ENCODE peak calls at places on chromosomes 1 and 21, in nine cellular contexts. One of them, this sample, is unnamed.

GRCh38 chr1:99131541-99131940 is 126.9 kb upstream of the PLPPR5 start:
- DNase-seq in H7: no peak
- DNase-seq in sigmoid colon: no peak
- DNase-seq in adrenal gland: no peak
- DNase-seq in fibroblast of pulmonary artery: no peak
- DNase-seq in ovary: no peak
- DNase-seq in lung: no peak
- DNase-seq in neural progenitor cell: no peak
- DNase-seq in stomach: no peak
- DNase-seq in this sample: no peak

GRCh38 chr1:40837601-40838000 is 24.6 kb downstream of the CITED4 start:
- DNase-seq in H7: no peak
- DNase-seq in sigmoid colon: no peak
- DNase-seq in adrenal gland: no peak
- DNase-seq in fibroblast of pulmonary artery: no peak
- DNase-seq in ovary: no peak
- DNase-seq in lung: no peak
- DNase-seq in neural progenitor cell: no peak
- DNase-seq in stomach: no peak
- DNase-seq in this sample: no peak

GRCh38 chr1:28580706-28581530 is 11.1 kb upstream of the RAB42 start:
- DNase-seq in H7: no peak
- DNase-seq in sigmoid colon: no peak
- DNase-seq in adrenal gland: peak
- DNase-seq in fibroblast of pulmonary artery: peak
- DNase-seq in ovary: no peak
- DNase-seq in lung: peak
- DNase-seq in neural progenitor cell: peak
- DNase-seq in stomach: peak
- DNase-seq in this sample: peak

GRCh38 chr1:198833706-198834497 is 195.1 kb downstream of the PTPRC start:
- DNase-seq in H7: no peak
- DNase-seq in sigmoid colon: no peak
- DNase-seq in adrenal gland: no peak
- DNase-seq in fibroblast of pulmonary artery: no peak
- DNase-seq in ovary: no peak
- DNase-seq in lung: no peak
- DNase-seq in neural progenitor cell: no peak
- DNase-seq in stomach: no peak
- DNase-seq in this sample: no peak

GRCh38 chr1:37238376-37239224 is 204.3 kb upstream of the GRIK3 start:
- DNase-seq in H7: no peak
- DNase-seq in sigmoid colon: no peak
- DNase-seq in adrenal gland: no peak
- DNase-seq in fibroblast of pulmonary artery: no peak
- DNase-seq in ovary: no peak
- DNase-seq in lung: no peak
- DNase-seq in neural progenitor cell: no peak
- DNase-seq in stomach: no peak
- DNase-seq in this sample: no peak

GRCh38 chr1:17198476-17199258 is 6.3 kb upstream of the PADI1 start:
- DNase-seq in H7: peak
- DNase-seq in sigmoid colon: peak
- DNase-seq in adrenal gland: no peak
- DNase-seq in fibroblast of pulmonary artery: no peak
- DNase-seq in ovary: peak
- DNase-seq in lung: no peak
- DNase-seq in neural progenitor cell: no peak
- DNase-seq in stomach: no peak
- DNase-seq in this sample: no peak

GRCh38 chr1:6467744-6468688 is 2.0 kb upstream of the TNFRSF25 start:
- DNase-seq in H7: no peak
- DNase-seq in sigmoid colon: no peak
- DNase-seq in adrenal gland: no peak
- DNase-seq in fibroblast of pulmonary artery: no peak
- DNase-seq in ovary: no peak
- DNase-seq in lung: no peak
- DNase-seq in neural progenitor cell: no peak
- DNase-seq in stomach: no peak
- DNase-seq in this sample: no peak

GRCh38 chr1:1438531-1439381 is 3.3 kb downstream of the VWA1 start:
- DNase-seq in H7: peak
- DNase-seq in sigmoid colon: no peak
- DNase-seq in adrenal gland: no peak
- DNase-seq in fibroblast of pulmonary artery: no peak
- DNase-seq in ovary: peak
- DNase-seq in lung: no peak
- DNase-seq in neural progenitor cell: no peak
- DNase-seq in stomach: no peak
- DNase-seq in this sample: no peak

GRCh38 chr21:17660862-17661261 is 48.2 kb upstream of the BTG3 start:
- DNase-seq in H7: no peak
- DNase-seq in sigmoid colon: no peak
- DNase-seq in adrenal gland: no peak
- DNase-seq in fibroblast of pulmonary artery: no peak
- DNase-seq in ovary: no peak
- DNase-seq in lung: no peak
- DNase-seq in neural progenitor cell: no peak
- DNase-seq in stomach: no peak
- DNase-seq in this sample: no peak

GRCh38 chr1:180536796-180537372 is 21.9 kb upstream of the OVAAL start:
- DNase-seq in H7: no peak
- DNase-seq in sigmoid colon: no peak
- DNase-seq in adrenal gland: no peak
- DNase-seq in fibroblast of pulmonary artery: no peak
- DNase-seq in ovary: no peak
- DNase-seq in lung: no peak
- DNase-seq in neural progenitor cell: no peak
- DNase-seq in stomach: no peak
- DNase-seq in this sample: no peak

GRCh38 chr1:72623299-72623708 is 341.0 kb upstream of the NEGR1 start:
- DNase-seq in H7: no peak
- DNase-seq in sigmoid colon: no peak
- DNase-seq in adrenal gland: no peak
- DNase-seq in fibroblast of pulmonary artery: peak
- DNase-seq in ovary: no peak
- DNase-seq in lung: no peak
- DNase-seq in neural progenitor cell: peak
- DNase-seq in stomach: no peak
- DNase-seq in this sample: peak

GRCh38 chr1:41072051-41072450 is 50.5 kb upstream of the SLFNL1 start:
- DNase-seq in H7: no peak
- DNase-seq in sigmoid colon: no peak
- DNase-seq in adrenal gland: no peak
- DNase-seq in fibroblast of pulmonary artery: peak
- DNase-seq in ovary: no peak
- DNase-seq in lung: no peak
- DNase-seq in neural progenitor cell: no peak
- DNase-seq in stomach: no peak
- DNase-seq in this sample: peak

GRCh38 chr1:205812271-205812877 is 624 bp downstream of the SLC41A1 start:
- DNase-seq in H7: peak
- DNase-seq in sigmoid colon: peak
- DNase-seq in adrenal gland: peak
- DNase-seq in fibroblast of pulmonary artery: peak
- DNase-seq in ovary: peak
- DNase-seq in lung: no peak
- DNase-seq in neural progenitor cell: peak
- DNase-seq in stomach: no peak
- DNase-seq in this sample: no peak

GRCh38 chr1:117686907-117687306 is 81.1 kb downstream of the TENT5C start:
- DNase-seq in H7: no peak
- DNase-seq in sigmoid colon: no peak
- DNase-seq in adrenal gland: peak
- DNase-seq in fibroblast of pulmonary artery: peak
- DNase-seq in ovary: peak
- DNase-seq in lung: no peak
- DNase-seq in neural progenitor cell: no peak
- DNase-seq in stomach: no peak
- DNase-seq in this sample: peak

GRCh38 chr1:39268112-39268581 is 63.7 kb downstream of the MACF1 start:
- DNase-seq in H7: no peak
- DNase-seq in sigmoid colon: peak
- DNase-seq in adrenal gland: peak
- DNase-seq in fibroblast of pulmonary artery: peak
- DNase-seq in ovary: no peak
- DNase-seq in lung: peak
- DNase-seq in neural progenitor cell: peak
- DNase-seq in stomach: no peak
- DNase-seq in this sample: peak

GRCh38 chr1:67404212-67404620 is 26.0 kb downstream of the SERBP1 start:
- DNase-seq in H7: no peak
- DNase-seq in sigmoid colon: no peak
- DNase-seq in adrenal gland: no peak
- DNase-seq in fibroblast of pulmonary artery: peak
- DNase-seq in ovary: no peak
- DNase-seq in lung: no peak
- DNase-seq in neural progenitor cell: no peak
- DNase-seq in stomach: no peak
- DNase-seq in this sample: peak

GRCh38 chr1:110872745-110873435 is at the start of gene CD53:
- DNase-seq in H7: no peak
- DNase-seq in sigmoid colon: no peak
- DNase-seq in adrenal gland: no peak
- DNase-seq in fibroblast of pulmonary artery: no peak
- DNase-seq in ovary: no peak
- DNase-seq in lung: peak
- DNase-seq in neural progenitor cell: no peak
- DNase-seq in stomach: no peak
- DNase-seq in this sample: no peak

GRCh38 chr1:110872366-110872744 is 593 bp upstream of the CD53 start:
- DNase-seq in H7: no peak
- DNase-seq in sigmoid colon: no peak
- DNase-seq in adrenal gland: no peak
- DNase-seq in fibroblast of pulmonary artery: no peak
- DNase-seq in ovary: no peak
- DNase-seq in lung: no peak
- DNase-seq in neural progenitor cell: no peak
- DNase-seq in stomach: no peak
- DNase-seq in this sample: no peak

GRCh38 chr1:110873856-110874255 is 908 bp downstream of the CD53 start:
- DNase-seq in H7: no peak
- DNase-seq in sigmoid colon: no peak
- DNase-seq in adrenal gland: no peak
- DNase-seq in fibroblast of pulmonary artery: no peak
- DNase-seq in ovary: no peak
- DNase-seq in lung: no peak
- DNase-seq in neural progenitor cell: no peak
- DNase-seq in stomach: no peak
- DNase-seq in this sample: no peak

GRCh38 chr1:110874303-110875215 is 1.6 kb downstream of the CD53 start:
- DNase-seq in H7: no peak
- DNase-seq in sigmoid colon: no peak
- DNase-seq in adrenal gland: no peak
- DNase-seq in fibroblast of pulmonary artery: peak
- DNase-seq in ovary: no peak
- DNase-seq in lung: no peak
- DNase-seq in neural progenitor cell: no peak
- DNase-seq in stomach: no peak
- DNase-seq in this sample: no peak

DNA sequence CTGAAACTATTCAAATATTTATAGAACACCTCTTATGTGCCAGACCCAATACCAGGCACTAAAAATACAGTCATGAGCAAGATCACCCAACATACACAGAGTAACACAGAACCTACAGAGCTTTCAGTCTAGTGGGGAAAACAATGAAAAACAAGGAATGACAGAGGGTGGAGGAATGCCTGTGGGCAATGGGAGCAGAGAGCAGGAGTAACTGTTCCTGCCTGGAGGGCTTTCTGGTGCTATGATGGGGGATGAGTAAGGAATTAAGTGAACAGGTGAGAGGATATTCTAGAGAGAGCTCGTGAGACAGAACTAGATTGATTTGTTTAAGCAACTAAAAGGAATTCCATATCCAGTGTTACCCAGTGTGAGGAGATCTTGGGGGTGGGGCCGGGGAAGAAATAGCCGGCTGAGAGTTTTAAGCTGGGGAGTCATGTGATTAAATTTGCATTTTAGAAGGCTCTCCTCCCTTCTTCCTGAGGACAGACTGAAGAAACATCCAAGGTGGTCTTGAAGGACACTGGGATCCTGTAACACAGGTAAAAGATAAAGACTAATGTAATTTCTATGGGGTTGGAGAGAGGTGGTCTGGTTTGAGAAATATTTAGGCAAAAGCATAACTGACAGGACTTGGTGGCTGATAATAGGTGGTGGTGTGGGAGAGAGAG is 2.1 kb upstream of the CD53 start:
- DNase-seq in H7: no peak
- DNase-seq in sigmoid colon: no peak
- DNase-seq in adrenal gland: no peak
- DNase-seq in fibroblast of pulmonary artery: no peak
- DNase-seq in ovary: no peak
- DNase-seq in lung: no peak
- DNase-seq in neural progenitor cell: no peak
- DNase-seq in stomach: no peak
- DNase-seq in this sample: no peak
- H3K4me3 ChIP-seq in H7: no peak
- H3K4me3 ChIP-seq in sigmoid colon: no peak
- H3K4me3 ChIP-seq in adrenal gland: no peak
- H3K4me3 ChIP-seq in fibroblast of pulmonary artery: no peak
- H3K4me3 ChIP-seq in ovary: no peak
- H3K4me3 ChIP-seq in lung: no peak
- H3K4me3 ChIP-seq in neural progenitor cell: no peak
- H3K4me3 ChIP-seq in stomach: no peak
- H3K4me3 ChIP-seq in this sample: no peak

GRCh38 chr1:53677486-53677885 is 61.5 kb downstream of the GLIS1 start:
- DNase-seq in H7: no peak
- DNase-seq in sigmoid colon: no peak
- DNase-seq in adrenal gland: no peak
- DNase-seq in fibroblast of pulmonary artery: no peak
- DNase-seq in ovary: no peak
- DNase-seq in lung: no peak
- DNase-seq in neural progenitor cell: no peak
- DNase-seq in stomach: no peak
- DNase-seq in this sample: no peak
- H3K4me3 ChIP-seq in H7: no peak
- H3K4me3 ChIP-seq in sigmoid colon: no peak
- H3K4me3 ChIP-seq in adrenal gland: no peak
- H3K4me3 ChIP-seq in fibroblast of pulmonary artery: no peak
- H3K4me3 ChIP-seq in ovary: no peak
- H3K4me3 ChIP-seq in lung: no peak
- H3K4me3 ChIP-seq in neural progenitor cell: no peak
- H3K4me3 ChIP-seq in stomach: no peak
- H3K4me3 ChIP-seq in this sample: no peak

GRCh38 chr1:35573198-35573775 is at the start of gene TFAP2E:
- DNase-seq in H7: peak
- DNase-seq in sigmoid colon: no peak
- DNase-seq in adrenal gland: peak
- DNase-seq in fibroblast of pulmonary artery: peak
- DNase-seq in ovary: no peak
- DNase-seq in lung: peak
- DNase-seq in neural progenitor cell: peak
- DNase-seq in stomach: peak
- DNase-seq in this sample: no peak
- H3K4me3 ChIP-seq in H7: peak
- H3K4me3 ChIP-seq in sigmoid colon: peak
- H3K4me3 ChIP-seq in adrenal gland: no peak
- H3K4me3 ChIP-seq in fibroblast of pulmonary artery: peak
- H3K4me3 ChIP-seq in ovary: no peak
- H3K4me3 ChIP-seq in lung: peak
- H3K4me3 ChIP-seq in neural progenitor cell: peak
- H3K4me3 ChIP-seq in stomach: peak
- H3K4me3 ChIP-seq in this sample: peak

GRCh38 chr1:174988986-174989385 is 10.8 kb upstream of the CACYBP start:
- DNase-seq in H7: no peak
- DNase-seq in sigmoid colon: no peak
- DNase-seq in adrenal gland: no peak
- DNase-seq in fibroblast of pulmonary artery: no peak
- DNase-seq in ovary: no peak
- DNase-seq in lung: no peak
- DNase-seq in neural progenitor cell: no peak
- DNase-seq in stomach: no peak
- DNase-seq in this sample: no peak
- H3K4me3 ChIP-seq in H7: no peak
- H3K4me3 ChIP-seq in sigmoid colon: no peak
- H3K4me3 ChIP-seq in adrenal gland: no peak
- H3K4me3 ChIP-seq in fibroblast of pulmonary artery: no peak
- H3K4me3 ChIP-seq in ovary: no peak
- H3K4me3 ChIP-seq in lung: no peak
- H3K4me3 ChIP-seq in neural progenitor cell: no peak
- H3K4me3 ChIP-seq in stomach: no peak
- H3K4me3 ChIP-seq in this sample: no peak

This sample was measured in AG10803.